ENCODE peak calls at places on chromosomes 2 and 18, in nine cellular contexts. C, B, R, V, A, K, F, H and D are unnamed samples.
A peak's percentile ranks its signal among the peaks of the same experiment; 100 is the strongest.

GRCh38 chr2:75801234-75801982 is 90.7 kb upstream of the GCFC2 start:
- DNase-seq in B (no peak), A (no peak), H (no peak), F (peak; percentile 81), K (no peak), C (no peak), V (no peak), R (no peak), D (no peak)

GRCh38 chr18:68728301-68728700 is 13.4 kb upstream of the TMX3 start:
- DNase-seq in C (no peak), A (no peak), V (no peak), K (no peak), B (no peak), H (no peak), R (no peak), F (no peak), D (no peak)

GRCh38 chr2:218255441-218255840 is 5.4 kb upstream of the GPBAR1 start:
- DNase-seq in R (no peak), K (no peak), B (no peak), A (no peak), C (peak; percentile 29), H (peak; percentile 62), V (no peak), F (no peak), D (no peak)

GRCh38 chr2:109479804-109480203 is 134.0 kb downstream of the SEPTIN10 start:
- DNase-seq in B (no peak), C (no peak), F (no peak), R (peak; percentile 28), V (no peak), K (no peak), A (no peak), H (no peak), D (no peak)

GRCh38 chr2:11128258-11128951 is 26.9 kb upstream of the SLC66A3 start:
- DNase-seq in A (no peak), V (no peak), R (no peak), C (peak; percentile 60), H (peak; percentile 71), B (no peak), F (no peak), K (peak; percentile 60), D (no peak)

GRCh38 chr2:12202301-12202700 is 455.9 kb downstream of the LPIN1 start:
- DNase-seq in B (no peak), R (no peak), C (peak; percentile 25), V (no peak), A (no peak), H (peak; percentile 48), F (no peak), K (peak; percentile 10), D (no peak)

GRCh38 chr2:238475034-238475433 is 48.3 kb downstream of the ASB1 start:
- DNase-seq in V (no peak), C (no peak), A (no peak), B (no peak), F (no peak), R (no peak), H (no peak), K (no peak), D (no peak)

GRCh38 chr18:23357992-23358594 is 95.0 kb upstream of the RIOK3 start:
- DNase-seq in C (peak; percentile 26), H (peak; percentile 45), B (no peak), K (no peak), V (no peak), F (no peak), A (peak; percentile 67), R (peak; percentile 46), D (no peak)

GRCh38 chr2:52844701-52845423 is 922.7 kb upstream of the CHAC2 start:
- DNase-seq in H (no peak), K (no peak), B (no peak), F (no peak), V (no peak), R (no peak), C (peak; percentile 7), A (no peak), D (no peak)

GRCh38 chr2:26682155-26682554 is 10.4 kb upstream of the KCNK3 start:
- DNase-seq in K (no peak), A (peak; percentile 1), F (no peak), C (no peak), H (no peak), B (no peak), R (no peak), V (no peak), D (no peak)

GRCh38 chr2:100070078-100070477 is 72.3 kb downstream of the AFF3 start:
- DNase-seq in R (no peak), H (peak; percentile 40), K (no peak), A (no peak), F (no peak), V (no peak), B (peak; percentile 61), C (no peak), D (no peak)

GRCh38 chr2:191386938-191387536 is 141.8 kb downstream of the MYO1B start:
- DNase-seq in C (peak; percentile 86), A (no peak), R (no peak), H (peak; percentile 88), B (peak; percentile 35), F (no peak), K (peak; percentile 34), V (no peak), D (no peak)

GRCh38 chr2:240569998-240570530 is 1.8 kb downstream of the RNPEPL1 start:
- DNase-seq in A (no peak), V (no peak), C (no peak), B (no peak), K (no peak), F (no peak), H (no peak), R (peak; percentile 50), D (no peak)

GRCh38 chr2:240933048-240933965 is 27.2 kb downstream of the CROCC2 start:
- DNase-seq in V (no peak), F (no peak), B (no peak), K (no peak), C (no peak), R (peak; percentile 41), H (no peak), A (peak; percentile 45), D (no peak)

GRCh38 chr2:24505534-24505933 is 14.5 kb downstream of the NCOA1 start:
- DNase-seq in A (no peak), H (no peak), F (no peak), C (no peak), K (no peak), B (no peak), R (no peak), V (no peak), D (no peak)
- TF ChIP-seq CTCF in A (no peak), H (no peak), F (no peak), C (no peak), K (no peak), B (no peak), R (no peak), V (no peak), D (no peak)

DNA sequence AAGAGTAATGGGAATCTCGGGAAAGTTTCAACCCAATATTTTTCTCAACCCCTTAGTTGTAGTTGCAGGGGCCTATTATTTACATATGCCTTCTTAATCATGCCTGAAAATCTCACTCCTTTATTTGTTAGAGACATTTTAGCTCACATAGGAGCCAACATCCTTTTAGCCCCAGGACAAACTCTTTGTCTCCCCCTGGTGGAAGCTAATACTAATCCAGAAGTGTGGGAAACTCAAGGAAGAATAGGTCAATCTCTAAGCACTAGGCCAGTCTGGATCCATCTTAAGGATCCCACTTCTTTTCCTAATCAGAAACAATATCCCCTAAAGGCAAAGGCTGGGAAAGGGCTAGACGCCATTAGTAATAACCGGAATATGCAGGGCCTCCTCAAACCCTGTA is 550.9 kb upstream of the PKDCC start:
- DNase-seq in F (peak; percentile 11), V (no peak), A (no peak), H (no peak), R (no peak), K (no peak), C (no peak), B (no peak), D (no peak)
- TF ChIP-seq CTCF in F (peak; percentile 24), V (no peak), A (no peak), H (peak; percentile 25), R (no peak), K (peak; percentile 7), C (peak; percentile 21), B (peak; percentile 39), D (peak; percentile 24)

GRCh38 chr18:9808530-9809241 is 77.1 kb upstream of the TXNDC2 start:
- DNase-seq in V (no peak), H (peak; percentile 66), A (no peak), B (no peak), C (no peak), R (no peak), K (peak; percentile 54), F (no peak), D (no peak)

GRCh38 chr18:9806905-9807304 is 78.9 kb upstream of the TXNDC2 start:
- DNase-seq in V (no peak), B (no peak), C (no peak), H (no peak), A (peak; percentile 68), R (no peak), F (no peak), K (no peak), D (no peak)

GRCh38 chr18:9809686-9810085 is 76.1 kb upstream of the TXNDC2 start:
- DNase-seq in A (no peak), F (no peak), H (no peak), K (no peak), B (no peak), R (no peak), V (no peak), C (no peak), D (no peak)

GRCh38 chr18:9810216-9810804 is 75.5 kb upstream of the TXNDC2 start:
- DNase-seq in R (no peak), F (no peak), B (no peak), C (no peak), K (no peak), V (no peak), A (no peak), H (peak; percentile 25), D (no peak)

GRCh38 chr18:9808190-9808529 is 77.6 kb upstream of the TXNDC2 start:
- DNase-seq in B (no peak), F (no peak), R (no peak), H (no peak), C (no peak), K (no peak), A (no peak), V (no peak), D (no peak)
- TF ChIP-seq CTCF in B (no peak), F (no peak), R (no peak), H (no peak), C (no peak), K (no peak), A (no peak), V (no peak), D (no peak)

GRCh38 chr2:127105656-127106456 is 1.1 kb downstream of the BIN1 start:
- DNase-seq in A (peak; percentile 53), K (no peak), C (peak; percentile 69), F (no peak), B (no peak), R (peak; percentile 59), V (peak; percentile 33), H (peak; percentile 18), D (no peak)

GRCh38 chr2:127106998-127107621 is at the start of gene BIN1:
- DNase-seq in A (peak; percentile 95), B (peak; percentile 51), C (peak; percentile 94), K (peak; percentile 88), F (peak; percentile 75), H (peak; percentile 84), R (peak; percentile 94), V (peak; percentile 82), D (peak; percentile 71)

GRCh38 chr2:127106457-127106997 is 427 bp downstream of the BIN1 start:
- DNase-seq in R (no peak), B (no peak), V (no peak), K (peak; percentile 26), F (no peak), H (no peak), A (peak; percentile 64), C (peak; percentile 33), D (peak; percentile 21)

GRCh38 chr2:127108090-127108523 is 1.2 kb upstream of the BIN1 start:
- DNase-seq in C (no peak), A (no peak), K (no peak), H (no peak), R (no peak), B (no peak), F (no peak), V (no peak), D (no peak)

GRCh38 chr2:127107622-127107999 is 657 bp upstream of the BIN1 start:
- DNase-seq in V (peak; percentile 35), F (no peak), H (no peak), R (no peak), C (peak; percentile 50), B (no peak), K (no peak), A (no peak), D (peak; percentile 19)
- TF ChIP-seq CTCF in V (no peak), F (no peak), H (peak; percentile 20), R (no peak), C (peak; percentile 11), B (peak; percentile 30), K (no peak), A (peak; percentile 29), D (no peak)